ENCODE peak calls at places on chromosomes 5 and 9, in ten cellular contexts. One of them, this sample, is unnamed.

GRCh38 chr9:105148328-105149006 is 96.0 kb upstream of the SLC44A1 start:
- DNase-seq in EL: no peak
- DNase-seq in heart right ventricle: no peak
- DNase-seq in H1: peak; percentile 29
- DNase-seq in ELF-1: peak; percentile 61
- DNase-seq in stimulated activated CD8-positive, alpha-beta memory T cell treated with anti-CD3 and anti-CD28 coated beads, Interleukin-15, amount 100 ng/mL, for 4 hours: no peak
- DNase-seq in left colon: no peak
- DNase-seq in NCI-H774: no peak
- DNase-seq in sigmoid colon: no peak
- DNase-seq in DMS153: no peak
- DNase-seq in this sample: peak; percentile 25

GRCh38 chr9:34994429-34995287 is 5.1 kb downstream of the DNAJB5 start:
- DNase-seq in stimulated activated CD8-positive, alpha-beta memory T cell treated with anti-CD3 and anti-CD28 coated beads, Interleukin-15, amount 100 ng/mL, for 4 hours: no peak
- DNase-seq in H1: no peak
- DNase-seq in left colon: no peak
- DNase-seq in EL: peak; percentile 61
- DNase-seq in NCI-H774: no peak
- DNase-seq in sigmoid colon: no peak
- DNase-seq in DMS153: peak; percentile 44
- DNase-seq in heart right ventricle: no peak
- DNase-seq in ELF-1: peak; percentile 78
- DNase-seq in this sample: peak; percentile 72

GRCh38 chr9:2157277-2158105 is 142.3 kb downstream of the SMARCA2 start:
- DNase-seq in H1: no peak
- DNase-seq in sigmoid colon: no peak
- DNase-seq in NCI-H774: peak; percentile 40
- DNase-seq in DMS153: peak; percentile 39
- DNase-seq in ELF-1: peak; percentile 68
- DNase-seq in EL: peak; percentile 75
- DNase-seq in stimulated activated CD8-positive, alpha-beta memory T cell treated with anti-CD3 and anti-CD28 coated beads, Interleukin-15, amount 100 ng/mL, for 4 hours: no peak
- DNase-seq in left colon: peak; percentile 28
- DNase-seq in heart right ventricle: peak; percentile 30
- DNase-seq in this sample: no peak

GRCh38 chr5:135441919-135442318 is 5.2 kb downstream of the DCANP1 start:
- DNase-seq in NCI-H774: no peak
- DNase-seq in left colon: no peak
- DNase-seq in EL: no peak
- DNase-seq in heart right ventricle: no peak
- DNase-seq in ELF-1: peak; percentile 0
- DNase-seq in stimulated activated CD8-positive, alpha-beta memory T cell treated with anti-CD3 and anti-CD28 coated beads, Interleukin-15, amount 100 ng/mL, for 4 hours: no peak
- DNase-seq in H1: no peak
- DNase-seq in sigmoid colon: peak; percentile 39
- DNase-seq in DMS153: no peak
- DNase-seq in this sample: no peak

GRCh38 chr9:1726993-1727759 is 288.0 kb upstream of the SMARCA2 start:
- DNase-seq in H1: no peak
- DNase-seq in sigmoid colon: no peak
- DNase-seq in EL: no peak
- DNase-seq in stimulated activated CD8-positive, alpha-beta memory T cell treated with anti-CD3 and anti-CD28 coated beads, Interleukin-15, amount 100 ng/mL, for 4 hours: no peak
- DNase-seq in NCI-H774: no peak
- DNase-seq in left colon: no peak
- DNase-seq in ELF-1: peak; percentile 19
- DNase-seq in DMS153: no peak
- DNase-seq in heart right ventricle: no peak
- DNase-seq in this sample: no peak

GRCh38 chr5:67986761-67987160 is 228.8 kb upstream of the PIK3R1 start:
- DNase-seq in NCI-H774: no peak
- DNase-seq in ELF-1: no peak
- DNase-seq in H1: no peak
- DNase-seq in heart right ventricle: no peak
- DNase-seq in DMS153: no peak
- DNase-seq in sigmoid colon: no peak
- DNase-seq in stimulated activated CD8-positive, alpha-beta memory T cell treated with anti-CD3 and anti-CD28 coated beads, Interleukin-15, amount 100 ng/mL, for 4 hours: no peak
- DNase-seq in left colon: no peak
- DNase-seq in EL: no peak
- DNase-seq in this sample: no peak

GRCh38 chr5:57805732-57806131 is 323.1 kb upstream of the ACTBL2 start:
- DNase-seq in H1: no peak
- DNase-seq in sigmoid colon: no peak
- DNase-seq in DMS153: no peak
- DNase-seq in EL: no peak
- DNase-seq in heart right ventricle: no peak
- DNase-seq in left colon: no peak
- DNase-seq in NCI-H774: no peak
- DNase-seq in ELF-1: no peak
- DNase-seq in stimulated activated CD8-positive, alpha-beta memory T cell treated with anti-CD3 and anti-CD28 coated beads, Interleukin-15, amount 100 ng/mL, for 4 hours: no peak
- DNase-seq in this sample: no peak

GRCh38 chr5:101455851-101456250 is 552.8 kb upstream of the ST8SIA4 start:
- DNase-seq in ELF-1: no peak
- DNase-seq in EL: no peak
- DNase-seq in heart right ventricle: no peak
- DNase-seq in H1: no peak
- DNase-seq in NCI-H774: no peak
- DNase-seq in stimulated activated CD8-positive, alpha-beta memory T cell treated with anti-CD3 and anti-CD28 coated beads, Interleukin-15, amount 100 ng/mL, for 4 hours: no peak
- DNase-seq in DMS153: no peak
- DNase-seq in left colon: no peak
- DNase-seq in sigmoid colon: no peak
- DNase-seq in this sample: no peak

GRCh38 chr5:147190236-147190815 is 44.5 kb upstream of the STK32A start:
- DNase-seq in H1: no peak
- DNase-seq in ELF-1: no peak
- DNase-seq in DMS153: no peak
- DNase-seq in heart right ventricle: no peak
- DNase-seq in NCI-H774: no peak
- DNase-seq in stimulated activated CD8-positive, alpha-beta memory T cell treated with anti-CD3 and anti-CD28 coated beads, Interleukin-15, amount 100 ng/mL, for 4 hours: no peak
- DNase-seq in sigmoid colon: no peak
- DNase-seq in left colon: no peak
- DNase-seq in EL: no peak
- DNase-seq in this sample: no peak

GRCh38 chr5:172763120-172763464 is 7.9 kb downstream of the DUSP1 start:
- DNase-seq in stimulated activated CD8-positive, alpha-beta memory T cell treated with anti-CD3 and anti-CD28 coated beads, Interleukin-15, amount 100 ng/mL, for 4 hours: no peak
- DNase-seq in left colon: no peak
- DNase-seq in ELF-1: no peak
- DNase-seq in sigmoid colon: no peak
- DNase-seq in DMS153: no peak
- DNase-seq in EL: no peak
- DNase-seq in NCI-H774: no peak
- DNase-seq in H1: no peak
- DNase-seq in heart right ventricle: no peak
- DNase-seq in this sample: no peak